ENCODE peak calls at places on chromosome 9, in ten cellular contexts. One of them, this sample, is unnamed.

GRCh38 chr9:37042421-37042820 is 8.4 kb upstream of the PAX5 start:
- DNase-seq in GM04504: no peak
- DNase-seq in stimulated activated naive B cell treated with anti-CD40 and anti-IgM and Interleukin-4, amounts not matched to agents 10 μg/mL and 1 μg/mL and 100 μg/mL, for 72 hours: no peak
- DNase-seq in occipital lobe: no peak
- DNase-seq in tibial nerve: no peak
- DNase-seq in NCI-H460: no peak
- DNase-seq in nucleus accumbens: no peak
- DNase-seq in SHP77: no peak
- DNase-seq in KBM-7: no peak
- DNase-seq in stimulated activated CD8-positive, alpha-beta memory T cell treated with anti-CD3 and anti-CD28 coated beads, Interleukin-15, amount 100 ng/mL, for 1 hour: no peak
- DNase-seq in this sample: no peak

GRCh38 chr9:83959061-83959460 is 21.0 kb downstream of the HNRNPK start:
- DNase-seq in GM04504: peak
- DNase-seq in stimulated activated naive B cell treated with anti-CD40 and anti-IgM and Interleukin-4, amounts not matched to agents 10 μg/mL and 1 μg/mL and 100 μg/mL, for 72 hours: no peak
- DNase-seq in occipital lobe: no peak
- DNase-seq in tibial nerve: no peak
- DNase-seq in NCI-H460: no peak
- DNase-seq in nucleus accumbens: no peak
- DNase-seq in SHP77: no peak
- DNase-seq in KBM-7: no peak
- DNase-seq in stimulated activated CD8-positive, alpha-beta memory T cell treated with anti-CD3 and anti-CD28 coated beads, Interleukin-15, amount 100 ng/mL, for 1 hour: no peak
- DNase-seq in this sample: no peak

GRCh38 chr9:72733896-72734295 is 212.5 kb downstream of the TMC1 start:
- DNase-seq in GM04504: no peak
- DNase-seq in stimulated activated naive B cell treated with anti-CD40 and anti-IgM and Interleukin-4, amounts not matched to agents 10 μg/mL and 1 μg/mL and 100 μg/mL, for 72 hours: no peak
- DNase-seq in occipital lobe: no peak
- DNase-seq in tibial nerve: no peak
- DNase-seq in NCI-H460: no peak
- DNase-seq in nucleus accumbens: no peak
- DNase-seq in SHP77: no peak
- DNase-seq in KBM-7: no peak
- DNase-seq in stimulated activated CD8-positive, alpha-beta memory T cell treated with anti-CD3 and anti-CD28 coated beads, Interleukin-15, amount 100 ng/mL, for 1 hour: no peak
- DNase-seq in this sample: no peak

GRCh38 chr9:81682797-81683196 is 6.5 kb downstream of the TLE1 start:
- DNase-seq in GM04504: no peak
- DNase-seq in stimulated activated naive B cell treated with anti-CD40 and anti-IgM and Interleukin-4, amounts not matched to agents 10 μg/mL and 1 μg/mL and 100 μg/mL, for 72 hours: no peak
- DNase-seq in occipital lobe: no peak
- DNase-seq in tibial nerve: no peak
- DNase-seq in NCI-H460: no peak
- DNase-seq in nucleus accumbens: no peak
- DNase-seq in SHP77: no peak
- DNase-seq in KBM-7: no peak
- DNase-seq in stimulated activated CD8-positive, alpha-beta memory T cell treated with anti-CD3 and anti-CD28 coated beads, Interleukin-15, amount 100 ng/mL, for 1 hour: no peak
- DNase-seq in this sample: no peak

GRCh38 chr9:14423816-14424261 is 109.9 kb upstream of the NFIB start:
- DNase-seq in GM04504: peak
- DNase-seq in stimulated activated naive B cell treated with anti-CD40 and anti-IgM and Interleukin-4, amounts not matched to agents 10 μg/mL and 1 μg/mL and 100 μg/mL, for 72 hours: no peak
- DNase-seq in occipital lobe: no peak
- DNase-seq in tibial nerve: no peak
- DNase-seq in NCI-H460: no peak
- DNase-seq in nucleus accumbens: no peak
- DNase-seq in SHP77: no peak
- DNase-seq in KBM-7: no peak
- DNase-seq in stimulated activated CD8-positive, alpha-beta memory T cell treated with anti-CD3 and anti-CD28 coated beads, Interleukin-15, amount 100 ng/mL, for 1 hour: no peak
- DNase-seq in this sample: no peak

GRCh38 chr9:37602817-37603216 is 10.4 kb upstream of the TOMM5 start:
- DNase-seq in GM04504: no peak
- DNase-seq in stimulated activated naive B cell treated with anti-CD40 and anti-IgM and Interleukin-4, amounts not matched to agents 10 μg/mL and 1 μg/mL and 100 μg/mL, for 72 hours: no peak
- DNase-seq in occipital lobe: no peak
- DNase-seq in tibial nerve: no peak
- DNase-seq in NCI-H460: no peak
- DNase-seq in nucleus accumbens: no peak
- DNase-seq in SHP77: no peak
- DNase-seq in KBM-7: no peak
- DNase-seq in stimulated activated CD8-positive, alpha-beta memory T cell treated with anti-CD3 and anti-CD28 coated beads, Interleukin-15, amount 100 ng/mL, for 1 hour: no peak
- DNase-seq in this sample: no peak

GRCh38 chr9:14203366-14204056 is 110.4 kb downstream of the NFIB start:
- DNase-seq in GM04504: no peak
- DNase-seq in stimulated activated naive B cell treated with anti-CD40 and anti-IgM and Interleukin-4, amounts not matched to agents 10 μg/mL and 1 μg/mL and 100 μg/mL, for 72 hours: no peak
- DNase-seq in occipital lobe: peak
- DNase-seq in tibial nerve: no peak
- DNase-seq in NCI-H460: no peak
- DNase-seq in nucleus accumbens: no peak
- DNase-seq in SHP77: no peak
- DNase-seq in KBM-7: no peak
- DNase-seq in stimulated activated CD8-positive, alpha-beta memory T cell treated with anti-CD3 and anti-CD28 coated beads, Interleukin-15, amount 100 ng/mL, for 1 hour: no peak
- DNase-seq in this sample: no peak

GRCh38 chr9:33172256-33172678 is 5.1 kb upstream of the B4GALT1 start:
- DNase-seq in GM04504: no peak
- DNase-seq in stimulated activated naive B cell treated with anti-CD40 and anti-IgM and Interleukin-4, amounts not matched to agents 10 μg/mL and 1 μg/mL and 100 μg/mL, for 72 hours: no peak
- DNase-seq in occipital lobe: no peak
- DNase-seq in tibial nerve: no peak
- DNase-seq in NCI-H460: no peak
- DNase-seq in nucleus accumbens: no peak
- DNase-seq in SHP77: no peak
- DNase-seq in KBM-7: no peak
- DNase-seq in stimulated activated CD8-positive, alpha-beta memory T cell treated with anti-CD3 and anti-CD28 coated beads, Interleukin-15, amount 100 ng/mL, for 1 hour: no peak
- DNase-seq in this sample: no peak

GRCh38 chr9:99515087-99515486 is 293.0 kb downstream of the SEC61B start:
- DNase-seq in GM04504: no peak
- DNase-seq in stimulated activated naive B cell treated with anti-CD40 and anti-IgM and Interleukin-4, amounts not matched to agents 10 μg/mL and 1 μg/mL and 100 μg/mL, for 72 hours: peak
- DNase-seq in occipital lobe: no peak
- DNase-seq in tibial nerve: no peak
- DNase-seq in NCI-H460: no peak
- DNase-seq in nucleus accumbens: no peak
- DNase-seq in SHP77: no peak
- DNase-seq in KBM-7: no peak
- DNase-seq in stimulated activated CD8-positive, alpha-beta memory T cell treated with anti-CD3 and anti-CD28 coated beads, Interleukin-15, amount 100 ng/mL, for 1 hour: no peak
- DNase-seq in this sample: peak